ENCODE peak calls at places on chromosomes 12 and 14, in six cellular contexts. R is aorta; S is astrocyte of the spinal cord; O is colonic mucosa; L is CD8-positive, alpha-beta memory T cell; Y is A673. M is an unnamed sample.
A peak's percentile ranks its signal among the peaks of the same experiment; 100 is the strongest.

GRCh38 chr12:93668919-93669418 is 8.2 kb upstream of the CRADD start:
- DNase-seq in R (no peak), S (no peak), O (no peak), L (no peak), Y (no peak), M (no peak)

GRCh38 chr14:65720171-65720570 is 307.6 kb downstream of the FUT8 start:
- DNase-seq in R (no peak), S (no peak), O (no peak), L (no peak), Y (no peak), M (no peak)

GRCh38 chr14:75234173-75234855 is 44.3 kb upstream of the FOS start:
- DNase-seq in R (peak; percentile 83), S (peak; percentile 94), O (peak; percentile 48), L (no peak), Y (no peak), M (no peak)

GRCh38 chr12:90958995-90959394 is 4.0 kb upstream of the CCER1 start:
- DNase-seq in R (no peak), S (no peak), O (no peak), L (no peak), Y (no peak), M (no peak)

GRCh38 chr14:28057286-28058011 is 709.1 kb upstream of the FOXG1 start:
- DNase-seq in R (no peak), S (peak; percentile 23), O (no peak), L (no peak), Y (no peak), M (no peak)

GRCh38 chr14:90645842-90646443 is 170.3 kb downstream of the TTC7B start:
- DNase-seq in R (no peak), S (peak; percentile 47), O (no peak), L (no peak), Y (no peak), M (peak; percentile 33)

GRCh38 chr12:109182041-109182839 is 65.9 kb downstream of the ACACB start:
- DNase-seq in R (peak; percentile 16), S (peak; percentile 8), O (no peak), L (no peak), Y (no peak), M (no peak)

GRCh38 chr14:35158951-35159653 is 36.8 kb downstream of the PRORP start:
- DNase-seq in R (no peak), S (no peak), O (no peak), L (no peak), Y (peak; percentile 45), M (peak; percentile 75)

GRCh38 chr12:65355461-65355860 is 77.0 kb downstream of the MSRB3 start:
- DNase-seq in R (no peak), S (peak; percentile 54), O (no peak), L (no peak), Y (peak; percentile 61), M (no peak)

GRCh38 chr12:18146375-18146774 is 56.4 kb upstream of the RERGL start:
- DNase-seq in R (no peak), S (no peak), O (no peak), L (no peak), Y (no peak), M (no peak)

GRCh38 chr12:107101651-107102050 is 8.3 kb upstream of the CRY1 start:
- DNase-seq in R (no peak), S (no peak), O (no peak), L (no peak), Y (no peak), M (no peak)

GRCh38 chr14:32611752-32612151 is 282.7 kb downstream of the AKAP6 start:
- DNase-seq in R (no peak), S (peak; percentile 77), O (no peak), L (no peak), Y (peak; percentile 89), M (no peak)

GRCh38 chr14:92733007-92733406 is 15.4 kb downstream of the LGMN start:
- DNase-seq in R (no peak), S (no peak), O (no peak), L (no peak), Y (no peak), M (no peak)

GRCh38 chr14:79658224-79658623 is 553.1 kb downstream of the DIO2 start:
- DNase-seq in R (no peak), S (no peak), O (no peak), L (no peak), Y (no peak), M (no peak)

GRCh38 chr12:94761559-94761958 is 111.2 kb upstream of the TMCC3 start:
- DNase-seq in R (no peak), S (peak; percentile 92), O (no peak), L (no peak), Y (peak; percentile 35), M (no peak)

GRCh38 chr14:68345738-68346137 is 447.1 kb downstream of the ZFP36L1 start:
- DNase-seq in R (no peak), S (no peak), O (no peak), L (no peak), Y (no peak), M (no peak)

GRCh38 chr12:124420972-124421674 is 126.2 kb downstream of the RFLNA start:
- DNase-seq in R (no peak), S (no peak), O (no peak), L (no peak), Y (no peak), M (no peak)

GRCh38 chr12:124420041-124420765 is 125.3 kb downstream of the RFLNA start:
- DNase-seq in R (no peak), S (no peak), O (no peak), L (no peak), Y (no peak), M (no peak)

GRCh38 chr12:124422570-124423523 is 128.0 kb downstream of the RFLNA start:
- DNase-seq in R (peak; percentile 97), S (peak; percentile 98), O (peak; percentile 94), L (no peak), Y (peak; percentile 81), M (no peak)

GRCh38 chr12:124423683-124424515 is 129.0 kb downstream of the RFLNA start:
- DNase-seq in R (no peak), S (no peak), O (no peak), L (no peak), Y (no peak), M (no peak)

GRCh38 chr12:124422142-124422569 is 127.3 kb downstream of the RFLNA start:
- DNase-seq in R (no peak), S (no peak), O (peak; percentile 82), L (no peak), Y (no peak), M (no peak)
- H3K4me3 ChIP-seq in R (no peak overlapping the region), S (peak overlapping the region; percentile 20), O (peak overlapping the region; percentile 14), L (no peak overlapping the region), Y (no peak overlapping the region), M (no peak overlapping the region)

GRCh38 chr12:41212625-41213024 is 24.5 kb downstream of the PDZRN4 start:
- DNase-seq in R (no peak), S (no peak), O (no peak), L (no peak), Y (no peak), M (no peak)
- H3K4me3 ChIP-seq in R (no peak overlapping the region), S (no peak overlapping the region), O (no peak overlapping the region), L (no peak overlapping the region), Y (no peak overlapping the region), M (no peak overlapping the region)

DNA sequence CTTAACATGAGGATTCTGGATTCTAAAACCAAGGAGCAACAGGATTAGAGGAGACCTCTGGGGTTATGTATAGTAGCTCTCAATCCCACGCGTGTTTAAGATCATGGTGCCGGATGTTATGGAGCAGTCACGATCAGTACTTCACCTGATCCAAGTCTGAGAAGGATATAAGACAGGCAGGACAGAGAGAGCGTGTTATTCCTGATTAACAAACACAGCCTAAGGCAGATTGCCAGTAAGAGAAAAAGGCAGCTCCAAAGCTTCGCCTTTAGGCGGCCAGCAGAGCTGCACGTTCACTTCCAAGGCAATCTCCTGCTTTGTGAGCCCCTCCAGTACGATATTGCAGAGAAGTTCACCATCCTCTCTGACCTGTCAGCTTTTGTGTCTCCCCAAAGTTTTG is 5.5 kb downstream of the SETD3 start:
- DNase-seq in R (no peak), S (peak; percentile 30), O (no peak), L (no peak), Y (peak; percentile 18), M (no peak)
- H3K4me3 ChIP-seq in R (no peak overlapping the region), S (no peak overlapping the region), O (no peak overlapping the region), L (no peak overlapping the region), Y (no peak overlapping the region), M (no peak overlapping the region)

GRCh38 chr14:105064721-105065143 is 498 bp downstream of the GPR132 start:
- DNase-seq in R (no peak), S (peak; percentile 48), O (no peak), L (peak; percentile 37), Y (no peak), M (peak; percentile 52)

GRCh38 chr14:105065280-105066228 is at the start of gene GPR132:
- DNase-seq in R (peak; percentile 67), S (no peak), O (peak; percentile 46), L (peak; percentile 82), Y (no peak), M (no peak)

GRCh38 chr14:105062048-105062433 is 3.2 kb downstream of the GPR132 start:
- DNase-seq in R (no peak), S (no peak), O (no peak), L (no peak), Y (no peak), M (no peak)

GRCh38 chr14:105063041-105063440 is 2.2 kb downstream of the GPR132 start:
- DNase-seq in R (no peak), S (no peak), O (no peak), L (no peak), Y (no peak), M (no peak)

DNA sequence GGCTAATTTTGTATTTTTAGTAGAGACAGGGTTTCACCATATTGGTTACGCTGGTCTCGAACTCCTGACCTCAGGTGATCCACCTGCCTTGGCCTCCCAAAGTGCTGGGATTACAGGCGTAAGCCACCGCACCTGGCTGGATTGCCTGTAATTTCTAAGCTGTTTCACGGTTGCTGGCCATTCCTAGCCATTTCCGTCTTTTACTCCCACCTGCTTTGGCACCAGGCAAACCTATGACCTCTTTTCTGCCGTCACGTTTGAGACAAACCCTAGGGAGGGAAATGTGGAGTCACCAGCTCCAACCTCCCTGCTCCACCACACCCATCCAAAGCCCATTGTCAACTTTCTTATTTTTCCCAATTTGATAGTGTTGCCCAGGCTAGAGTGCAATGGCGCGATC is 1.2 kb downstream of the GPR132 start:
- DNase-seq in R (no peak), S (no peak), O (no peak), L (no peak), Y (no peak), M (no peak)
- H3K4me3 ChIP-seq in R (no peak overlapping the region), S (no peak overlapping the region), O (peak overlapping the region; percentile 23), L (peak overlapping the region; percentile 99), Y (no peak overlapping the region), M (no peak overlapping the region)

GRCh38 chr12:117031843-117032592 is 67.2 kb downstream of the TESC start:
- DNase-seq in R (peak; percentile 38), S (no peak), O (no peak), L (no peak), Y (no peak), M (no peak)

GRCh38 chr12:117027251-117028086 is 71.7 kb downstream of the TESC start:
- DNase-seq in R (peak; percentile 61), S (no peak), O (no peak), L (no peak), Y (no peak), M (no peak)

GRCh38 chr12:117032593-117033381 is 66.4 kb downstream of the TESC start:
- DNase-seq in R (peak; percentile 65), S (peak; percentile 44), O (no peak), L (no peak), Y (no peak), M (peak; percentile 45)

GRCh38 chr12:117028254-117028653 is 71.0 kb downstream of the TESC start:
- DNase-seq in R (peak; percentile 71), S (no peak), O (no peak), L (no peak), Y (no peak), M (no peak)

GRCh38 chr12:117030187-117030896 is 68.9 kb downstream of the TESC start:
- DNase-seq in R (peak; percentile 37), S (no peak), O (no peak), L (no peak), Y (no peak), M (no peak)
- H3K4me3 ChIP-seq in R (no peak overlapping the region), S (no peak overlapping the region), O (no peak overlapping the region), L (no peak overlapping the region), Y (no peak overlapping the region), M (no peak overlapping the region)